ENCODE peak calls at places on chromosomes 13 and 19, in six cellular contexts. I is A549, V is HCT116, R is K562, D is endothelial cell of umbilical vein, S is H1. N is an unnamed sample.

GRCh38 chr13:65505941-65506340 is 1724.2 kb downstream of the PCDH9 start:
- DNase-seq in I (no peak), V (no peak), R (no peak), D (no peak), S (no peak), N (no peak)

GRCh38 chr19:3663838-3664237 is 36.4 kb downstream of the PIP5K1C start:
- DNase-seq in I (no peak), V (no peak), R (no peak), D (no peak), S (no peak), N (no peak)

GRCh38 chr19:6204866-6205723 is 69.6 kb downstream of the ACSBG2 start:
- DNase-seq in I (no peak), V (no peak), R (no peak), D (no peak), S (no peak), N (no peak)

GRCh38 chr13:23421596-23421995 is 11.9 kb downstream of the SACS start:
- DNase-seq in I (no peak), V (no peak), R (no peak), D (no peak), S (peak; percentile 28), N (no peak)

GRCh38 chr19:41225238-41226052 is 6.4 kb downstream of the AXL start:
- DNase-seq in I (peak; percentile 100), V (peak; percentile 97), R (peak; percentile 83), D (peak; percentile 90), S (no peak), N (peak; percentile 85)

GRCh38 chr19:17259934-17260333 is 4.6 kb downstream of the USHBP1 start:
- DNase-seq in I (no peak), V (no peak), R (no peak), D (no peak), S (no peak), N (no peak)

GRCh38 chr13:112652512-112653458 is 37.1 kb upstream of the ATP11A start:
- DNase-seq in I (no peak), V (no peak), R (no peak), D (no peak), S (no peak), N (no peak)

GRCh38 chr19:16541526-16542044 is 652 bp downstream of the CHERP start:
- DNase-seq in I (no peak), V (no peak), R (peak; percentile 17), D (peak; percentile 60), S (no peak), N (no peak)

GRCh38 chr19:19348266-19348665 is 27.6 kb downstream of the MAU2 start:
- DNase-seq in I (no peak), V (no peak), R (no peak), D (no peak), S (no peak), N (no peak)

GRCh38 chr13:27038323-27038722 is 133.3 kb downstream of the USP12 start:
- DNase-seq in I (peak; percentile 38), V (peak; percentile 34), R (no peak), D (peak; percentile 71), S (no peak), N (no peak)

GRCh38 chr13:112893570-112894422 is 75.2 kb upstream of the MCF2L start:
- DNase-seq in I (no peak), V (no peak), R (peak; percentile 52), D (peak; percentile 12), S (peak; percentile 80), N (peak; percentile 33)

GRCh38 chr13:108193806-108194205 is 21.5 kb downstream of the LIG4 start:
- DNase-seq in I (no peak), V (no peak), R (no peak), D (no peak), S (no peak), N (no peak)

GRCh38 chr13:59112375-59112774 is 1051.4 kb downstream of the DIAPH3 start:
- DNase-seq in I (peak; percentile 1), V (no peak), R (no peak), D (peak; percentile 71), S (no peak), N (peak; percentile 81)

GRCh38 chr13:113555141-113555540 is 29.4 kb upstream of the TFDP1 start:
- DNase-seq in I (no peak), V (no peak), R (no peak), D (no peak), S (peak; percentile 30), N (no peak)

GRCh38 chr13:29937836-29938235 is 87.4 kb upstream of the UBL3 start:
- DNase-seq in I (no peak), V (no peak), R (no peak), D (no peak), S (no peak), N (no peak)
- TF ChIP-seq MAX in I (no peak), V (no peak), R (no peak), D (no peak), S (peak; percentile 17), N (no peak)

DNA sequence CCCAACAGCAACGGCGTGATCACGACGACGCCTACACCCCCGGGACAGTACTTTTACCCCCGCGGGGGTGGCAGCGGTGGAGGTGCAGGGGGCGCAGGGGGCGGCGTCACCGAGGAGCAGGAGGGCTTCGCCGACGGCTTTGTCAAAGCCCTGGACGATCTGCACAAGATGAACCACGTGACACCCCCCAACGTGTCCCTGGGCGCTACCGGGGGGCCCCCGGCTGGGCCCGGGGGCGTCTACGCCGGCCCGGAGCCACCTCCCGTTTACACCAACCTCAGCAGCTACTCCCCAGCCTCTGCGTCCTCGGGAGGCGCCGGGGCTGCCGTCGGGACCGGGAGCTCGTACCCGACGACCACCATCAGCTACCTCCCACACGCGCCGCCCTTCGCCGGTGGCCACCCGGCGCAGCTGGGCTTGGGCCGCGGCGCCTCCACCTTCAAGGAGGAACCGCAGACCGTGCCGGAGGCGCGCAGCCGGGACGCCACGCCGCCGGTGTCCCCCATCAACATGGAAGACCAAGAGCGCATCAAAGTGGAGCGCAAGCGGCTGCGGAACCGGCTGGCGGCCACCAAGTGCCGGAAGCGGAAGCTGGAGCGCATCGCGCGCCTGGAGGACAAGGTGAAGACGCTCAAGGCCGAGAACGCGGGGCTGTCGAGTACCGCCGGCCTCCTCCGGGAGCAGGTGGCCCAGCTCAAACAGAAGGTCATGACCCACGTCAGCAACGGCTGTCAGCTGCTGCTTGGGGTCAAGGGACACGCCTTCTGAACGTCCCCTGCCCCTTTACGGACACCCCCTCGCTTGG is 964 bp downstream of the JUNB start:
- DNase-seq in I (peak; percentile 60), V (no peak), R (peak; percentile 87), D (peak; percentile 43), S (peak; percentile 84), N (peak; percentile 88)
- TF ChIP-seq POLR2A in I (peak; percentile 13), V (peak; percentile 3), R (peak; percentile 42), D (peak; percentile 32), S (no peak), N (peak; percentile 48)

DNA sequence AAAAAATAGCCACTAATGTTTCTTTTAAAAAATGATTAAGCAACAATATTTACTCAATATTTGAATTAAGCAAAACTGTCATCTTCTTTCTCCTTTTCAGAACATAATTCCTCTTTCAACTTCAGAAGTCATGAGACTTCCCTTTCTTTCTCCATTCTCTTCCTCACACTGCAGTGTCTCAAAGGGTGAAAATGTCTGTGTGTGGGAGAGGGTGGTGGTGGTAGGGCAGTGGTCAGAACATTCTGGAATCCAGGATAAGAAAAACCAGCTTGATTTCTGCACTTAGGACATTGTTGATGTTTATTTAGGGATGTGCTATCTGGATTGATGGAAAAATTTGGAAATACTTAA is 126.4 kb downstream of the KCNRG start:
- DNase-seq in I (no peak), V (no peak), R (no peak), D (no peak), S (no peak), N (peak; percentile 27)
- TF ChIP-seq MAX in I (no peak), V (no peak), R (no peak), D (no peak), S (no peak), N (no peak)

DNA sequence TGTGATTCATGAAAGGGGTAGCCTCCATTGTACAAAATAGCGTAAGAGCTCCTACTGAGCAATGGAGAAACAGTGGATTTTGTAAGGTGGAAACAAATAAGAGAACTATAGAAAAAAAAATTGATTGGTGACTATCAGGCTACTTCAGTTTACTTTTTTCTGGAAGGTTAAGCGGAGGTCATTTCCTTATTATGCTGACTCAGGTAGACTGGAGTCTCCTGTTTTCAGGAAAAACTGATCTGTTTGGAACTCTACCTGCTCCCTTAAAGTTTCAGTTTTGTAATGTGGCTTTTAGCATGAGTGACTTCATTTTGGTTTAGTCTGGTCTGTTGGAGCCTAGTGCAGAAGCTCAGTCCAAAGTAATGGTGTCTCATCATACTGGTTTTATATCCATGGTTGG is 3.4 kb downstream of the ZNF607 start:
- DNase-seq in I (no peak), V (no peak), R (no peak), D (no peak), S (no peak), N (no peak)
- TF ChIP-seq POLR2A in I (no peak), V (no peak), R (no peak), D (no peak), S (no peak), N (no peak)

GRCh38 chr19:1223018-1223855 is 14.6 kb downstream of the CBARP start:
- DNase-seq in I (peak; percentile 61), V (no peak), R (peak; percentile 61), D (no peak), S (peak; percentile 80), N (peak; percentile 71)
- TF ChIP-seq MAX in I (no peak), V (no peak), R (no peak), D (no peak), S (no peak), N (no peak)